ENCODE peak calls at places on chromosome 18, in six cellular contexts. One of them, this sample, is unnamed.

GRCh38 chr18:23887493-23887892 is 127.1 kb upstream of the TTC39C start:
- DNase-seq in K562: no peak
- DNase-seq in WTC11: no peak
- DNase-seq in A549: no peak
- DNase-seq in HepG2: no peak
- DNase-seq in H1: no peak
- DNase-seq in this sample: no peak

GRCh38 chr18:33560686-33561370 is 17.2 kb upstream of the ASXL3 start:
- DNase-seq in K562: no peak
- DNase-seq in WTC11: no peak
- DNase-seq in A549: peak; percentile 33
- DNase-seq in HepG2: peak; percentile 7
- DNase-seq in H1: no peak
- DNase-seq in this sample: no peak

GRCh38 chr18:73841661-73842060 is 306.0 kb downstream of the FBXO15 start:
- DNase-seq in K562: no peak
- DNase-seq in WTC11: no peak
- DNase-seq in A549: no peak
- DNase-seq in HepG2: no peak
- DNase-seq in H1: no peak
- DNase-seq in this sample: no peak

GRCh38 chr18:34631071-34631470 is 79.0 kb upstream of the DTNA start:
- DNase-seq in K562: no peak
- DNase-seq in WTC11: no peak
- DNase-seq in A549: no peak
- DNase-seq in HepG2: no peak
- DNase-seq in H1: no peak
- DNase-seq in this sample: no peak

GRCh38 chr18:7572837-7573236 is 5.7 kb downstream of the PTPRM start:
- DNase-seq in K562: no peak
- DNase-seq in WTC11: no peak
- DNase-seq in A549: no peak
- DNase-seq in HepG2: no peak
- DNase-seq in H1: no peak
- DNase-seq in this sample: peak; percentile 42

GRCh38 chr18:63523660-63524059 is 18.5 kb upstream of the SERPINB12 start:
- DNase-seq in K562: no peak
- DNase-seq in WTC11: no peak
- DNase-seq in A549: no peak
- DNase-seq in HepG2: no peak
- DNase-seq in H1: no peak
- DNase-seq in this sample: no peak

GRCh38 chr18:27353273-27353672 is 168.2 kb upstream of the CHST9 start:
- DNase-seq in K562: no peak
- DNase-seq in WTC11: no peak
- DNase-seq in A549: no peak
- DNase-seq in HepG2: no peak
- DNase-seq in H1: no peak
- DNase-seq in this sample: no peak

GRCh38 chr18:2654828-2655152 is 736 bp upstream of the SMCHD1 start:
- DNase-seq in K562: no peak
- DNase-seq in WTC11: no peak
- DNase-seq in A549: peak; percentile 17
- DNase-seq in HepG2: no peak
- DNase-seq in H1: no peak
- DNase-seq in this sample: peak; percentile 49

GRCh38 chr18:58218111-58218510 is 174.1 kb downstream of the NEDD4L start:
- DNase-seq in K562: no peak
- DNase-seq in WTC11: no peak
- DNase-seq in A549: peak; percentile 42
- DNase-seq in HepG2: no peak
- DNase-seq in H1: no peak
- DNase-seq in this sample: no peak

GRCh38 chr18:71336811-71337210 is 1048.0 kb downstream of the SOCS6 start:
- DNase-seq in K562: no peak
- DNase-seq in WTC11: no peak
- DNase-seq in A549: no peak
- DNase-seq in HepG2: no peak
- DNase-seq in H1: no peak
- DNase-seq in this sample: peak; percentile 54

GRCh38 chr18:11309172-11309571 is 159.8 kb upstream of the PIEZO2 start:
- DNase-seq in K562: no peak
- DNase-seq in WTC11: no peak
- DNase-seq in A549: peak; percentile 42
- DNase-seq in HepG2: peak; percentile 38
- DNase-seq in H1: no peak
- DNase-seq in this sample: no peak

GRCh38 chr18:50982802-50983179 is 15.0 kb downstream of the ELAC1 start:
- DNase-seq in K562: no peak
- DNase-seq in WTC11: no peak
- DNase-seq in A549: no peak
- DNase-seq in HepG2: no peak
- DNase-seq in H1: no peak
- DNase-seq in this sample: no peak

GRCh38 chr18:34886162-34886561 is 155.1 kb upstream of the MAPRE2 start:
- DNase-seq in K562: no peak
- DNase-seq in WTC11: no peak
- DNase-seq in A549: no peak
- DNase-seq in HepG2: no peak
- DNase-seq in H1: no peak
- DNase-seq in this sample: no peak

GRCh38 chr18:25425030-25425429 is 73.1 kb upstream of the ZNF521 start:
- DNase-seq in K562: no peak
- DNase-seq in WTC11: no peak
- DNase-seq in A549: no peak
- DNase-seq in HepG2: no peak
- DNase-seq in H1: no peak
- DNase-seq in this sample: peak; percentile 47

GRCh38 chr18:11955299-11956029 is 25.8 kb upstream of the IMPA2 start:
- DNase-seq in K562: peak; percentile 29
- DNase-seq in WTC11: no peak
- DNase-seq in A549: peak; percentile 79
- DNase-seq in HepG2: peak; percentile 76
- DNase-seq in H1: no peak
- DNase-seq in this sample: peak; percentile 87

GRCh38 chr18:41378628-41379027 is 576.4 kb upstream of the PIK3C3 start:
- DNase-seq in K562: no peak
- DNase-seq in WTC11: no peak
- DNase-seq in A549: peak; percentile 2
- DNase-seq in HepG2: no peak
- DNase-seq in H1: no peak
- DNase-seq in this sample: peak; percentile 50

GRCh38 chr18:2571200-2572143 is at the start of the genes METTL4 and NDC80:
- DNase-seq in K562: peak; percentile 86
- DNase-seq in WTC11: peak; percentile 84
- DNase-seq in A549: peak; percentile 90
- DNase-seq in HepG2: peak; percentile 85
- DNase-seq in H1: peak; percentile 90
- DNase-seq in this sample: peak; percentile 96

GRCh38 chr18:22563098-22563707 is 145.5 kb upstream of the CTAGE1 start:
- DNase-seq in K562: peak; percentile 68
- DNase-seq in WTC11: no peak
- DNase-seq in A549: peak; percentile 86
- DNase-seq in HepG2: peak; percentile 62
- DNase-seq in H1: no peak
- DNase-seq in this sample: peak; percentile 95

GRCh38 chr18:60984496-60984895 is 348.7 kb upstream of the CDH20 start:
- DNase-seq in K562: no peak
- DNase-seq in WTC11: no peak
- DNase-seq in A549: no peak
- DNase-seq in HepG2: no peak
- DNase-seq in H1: no peak
- DNase-seq in this sample: no peak

GRCh38 chr18:34543356-34543755 is 166.7 kb upstream of the DTNA start:
- DNase-seq in K562: no peak
- DNase-seq in WTC11: no peak
- DNase-seq in A549: no peak
- DNase-seq in HepG2: peak; percentile 29
- DNase-seq in H1: no peak
- DNase-seq in this sample: no peak

GRCh38 chr18:5237083-5237722 is 40.1 kb upstream of the AKAIN1 start:
- DNase-seq in K562: no peak
- DNase-seq in WTC11: peak; percentile 14
- DNase-seq in A549: no peak
- DNase-seq in HepG2: peak; percentile 30
- DNase-seq in H1: no peak
- DNase-seq in this sample: no peak

GRCh38 chr18:66562279-66562678 is 41.6 kb downstream of the CDH19 start:
- DNase-seq in K562: no peak
- DNase-seq in WTC11: no peak
- DNase-seq in A549: no peak
- DNase-seq in HepG2: no peak
- DNase-seq in H1: no peak
- DNase-seq in this sample: no peak

GRCh38 chr18:24209558-24209957 is 70.7 kb downstream of the CABYR start:
- DNase-seq in K562: no peak
- DNase-seq in WTC11: no peak
- DNase-seq in A549: no peak
- DNase-seq in HepG2: no peak
- DNase-seq in H1: no peak
- DNase-seq in this sample: no peak

GRCh38 chr18:49656098-49656591 is 94.3 kb downstream of the LIPG start:
- DNase-seq in K562: no peak
- DNase-seq in WTC11: no peak
- DNase-seq in A549: peak; percentile 11
- DNase-seq in HepG2: no peak
- DNase-seq in H1: no peak
- DNase-seq in this sample: no peak

GRCh38 chr18:48989304-48990284 is 38.8 kb upstream of the SMAD7 start:
- DNase-seq in K562: no peak
- DNase-seq in WTC11: no peak
- DNase-seq in A549: no peak
- DNase-seq in HepG2: peak; percentile 68
- DNase-seq in H1: no peak
- DNase-seq in this sample: no peak

GRCh38 chr18:27921904-27922541 is 254.9 kb downstream of the CDH2 start:
- DNase-seq in K562: no peak
- DNase-seq in WTC11: no peak
- DNase-seq in A549: peak; percentile 29
- DNase-seq in HepG2: peak; percentile 10
- DNase-seq in H1: no peak
- DNase-seq in this sample: no peak

GRCh38 chr18:57142361-57142760 is 4.5 kb upstream of the BOD1L2 start:
- DNase-seq in K562: no peak
- DNase-seq in WTC11: no peak
- DNase-seq in A549: no peak
- DNase-seq in HepG2: no peak
- DNase-seq in H1: no peak
- DNase-seq in this sample: no peak

GRCh38 chr18:63284173-63284765 is 35.3 kb downstream of the BCL2 start:
- DNase-seq in K562: no peak
- DNase-seq in WTC11: no peak
- DNase-seq in A549: no peak
- DNase-seq in HepG2: no peak
- DNase-seq in H1: peak; percentile 27
- DNase-seq in this sample: no peak

GRCh38 chr18:42048150-42048549 is 93.1 kb downstream of the PIK3C3 start:
- DNase-seq in K562: no peak
- DNase-seq in WTC11: no peak
- DNase-seq in A549: peak; percentile 63
- DNase-seq in HepG2: peak; percentile 73
- DNase-seq in H1: no peak
- DNase-seq in this sample: peak; percentile 76

GRCh38 chr18:31891566-31891965 is 51.4 kb downstream of the TRAPPC8 start:
- DNase-seq in K562: no peak
- DNase-seq in WTC11: no peak
- DNase-seq in A549: no peak
- DNase-seq in HepG2: no peak
- DNase-seq in H1: no peak
- DNase-seq in this sample: no peak
- TF ChIP-seq JUN in K562: no peak
- TF ChIP-seq JUN in WTC11: no peak
- TF ChIP-seq JUN in A549: no peak
- TF ChIP-seq JUN in HepG2: no peak
- TF ChIP-seq JUN in H1: no peak
- TF ChIP-seq JUN in this sample: no peak

GRCh38 chr18:13616041-13616440 is 110.3 kb downstream of the FAM210A start:
- DNase-seq in K562: no peak
- DNase-seq in WTC11: no peak
- DNase-seq in A549: no peak
- DNase-seq in HepG2: no peak
- DNase-seq in H1: no peak
- DNase-seq in this sample: no peak
- TF ChIP-seq JUN in K562: no peak
- TF ChIP-seq JUN in WTC11: no peak
- TF ChIP-seq JUN in A549: no peak
- TF ChIP-seq JUN in HepG2: no peak
- TF ChIP-seq JUN in H1: no peak
- TF ChIP-seq JUN in this sample: no peak

DNA sequence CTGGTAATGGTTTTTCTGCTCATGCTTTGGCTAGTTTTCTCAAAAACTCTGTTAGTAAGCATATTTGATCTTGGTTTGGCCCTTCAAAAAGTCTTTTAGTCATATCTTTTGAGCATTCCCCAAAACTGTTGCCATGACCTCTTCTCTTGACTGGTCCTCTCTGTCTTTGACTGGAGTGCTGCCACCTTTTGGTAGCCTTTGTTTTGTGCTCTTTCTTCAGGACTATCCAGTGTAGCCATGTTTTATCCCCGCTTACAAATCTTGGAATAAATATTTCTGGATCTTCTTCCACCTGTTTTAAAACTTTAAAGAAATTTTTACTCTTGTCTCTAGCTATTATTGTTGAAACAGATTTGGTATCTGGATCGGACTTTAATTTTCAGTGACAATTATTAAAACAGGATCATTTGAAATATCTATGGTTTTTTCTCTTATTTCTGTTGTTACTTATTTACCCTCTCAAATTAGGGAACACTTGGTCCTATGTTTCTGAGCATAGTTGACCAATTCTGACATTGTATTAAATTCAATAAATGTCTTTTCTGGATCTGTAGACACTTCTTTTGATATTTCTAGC is 965 bp upstream of the ELOA2 start:
- DNase-seq in K562: peak; percentile 9
- DNase-seq in WTC11: peak; percentile 21
- DNase-seq in A549: peak; percentile 29
- DNase-seq in HepG2: peak; percentile 28
- DNase-seq in H1: no peak
- DNase-seq in this sample: peak; percentile 6
- TF ChIP-seq JUN in K562: no peak
- TF ChIP-seq JUN in WTC11: no peak
- TF ChIP-seq JUN in A549: no peak
- TF ChIP-seq JUN in HepG2: no peak
- TF ChIP-seq JUN in H1: no peak
- TF ChIP-seq JUN in this sample: no peak

DNA sequence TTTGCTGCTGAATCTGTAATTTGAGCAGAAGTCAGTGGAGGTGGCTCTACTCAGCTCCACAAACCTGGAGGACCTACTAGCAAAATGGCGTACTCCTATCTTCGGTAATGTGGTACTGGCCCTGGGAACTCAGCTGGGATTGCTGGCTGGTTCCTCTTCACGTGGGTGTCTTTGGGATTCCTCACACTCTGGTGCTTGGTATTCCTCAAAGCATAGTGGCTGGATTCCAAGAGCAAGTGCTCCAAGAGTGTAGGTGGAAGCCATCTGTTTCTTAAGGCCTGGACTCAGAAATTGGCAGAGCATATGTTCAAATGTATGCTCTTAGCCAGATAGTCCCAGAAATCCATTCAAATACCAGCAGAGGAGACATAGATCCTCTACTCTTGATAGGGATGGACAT is 281.9 kb upstream of the CDH7 start:
- DNase-seq in K562: no peak
- DNase-seq in WTC11: no peak
- DNase-seq in A549: no peak
- DNase-seq in HepG2: no peak
- DNase-seq in H1: no peak
- DNase-seq in this sample: no peak
- TF ChIP-seq JUN in K562: no peak
- TF ChIP-seq JUN in WTC11: no peak
- TF ChIP-seq JUN in A549: no peak
- TF ChIP-seq JUN in HepG2: no peak
- TF ChIP-seq JUN in H1: no peak
- TF ChIP-seq JUN in this sample: no peak